ENCODE peak calls at places on chromosomes 6 and 20, in seven cellular contexts. L is hepatocyte, B is neuronal stem cell, S is mesenchymal stem cell, G is SK-N-SH, C is astrocyte, J is HCT116. X is an unnamed sample.

GRCh38 chr6:5728726-5729434 is 277.8 kb downstream of the NRN1 start:
- DNase-seq in L (no peak), B (no peak), S (peak), G (no peak), C (peak), J (no peak), X (peak)

GRCh38 chr20:19701449-19701848 is 56.6 kb upstream of the RIN2 start:
- DNase-seq in L (no peak), B (no peak), S (no peak), G (no peak), C (no peak), J (no peak), X (no peak)

GRCh38 chr6:50600280-50600679 is 113.0 kb upstream of the TFAP2D start:
- DNase-seq in L (no peak), B (no peak), S (no peak), G (no peak), C (no peak), J (no peak), X (no peak)

GRCh38 chr6:322205-322930 is 30.1 kb downstream of the DUSP22 start:
- DNase-seq in L (no peak), B (no peak), S (no peak), G (no peak), C (no peak), J (no peak), X (no peak)

GRCh38 chr6:21829126-21829525 is 235.6 kb downstream of the SOX4 start:
- DNase-seq in L (no peak), B (no peak), S (no peak), G (no peak), C (no peak), J (no peak), X (no peak)

GRCh38 chr6:110408891-110409290 is 6.5 kb downstream of the DDO start:
- DNase-seq in L (no peak), B (no peak), S (no peak), G (peak), C (no peak), J (no peak), X (no peak)

GRCh38 chr20:43844778-43845614 is 69.7 kb upstream of the TOX2 start:
- DNase-seq in L (peak), B (no peak), S (peak), G (no peak), C (peak), J (peak), X (peak)

GRCh38 chr6:44084231-44085014 is 42.8 kb downstream of the MRPL14 start:
- DNase-seq in L (no peak), B (no peak), S (peak), G (no peak), C (no peak), J (peak), X (no peak)

GRCh38 chr6:153104220-153104619 is 26.9 kb downstream of the RGS17 start:
- DNase-seq in L (no peak), B (no peak), S (peak), G (no peak), C (peak), J (no peak), X (peak)

GRCh38 chr6:37389857-37390256 is 36.1 kb downstream of the RNF8 start:
- DNase-seq in L (no peak), B (no peak), S (no peak), G (no peak), C (no peak), J (no peak), X (no peak)

GRCh38 chr20:57536120-57536708 is 11.3 kb upstream of the CTCFL start:
- DNase-seq in L (no peak), B (no peak), S (no peak), G (no peak), C (no peak), J (no peak), X (no peak)

GRCh38 chr6:43572015-43572414 is 3.8 kb downstream of the XPO5 start:
- DNase-seq in L (no peak), B (no peak), S (no peak), G (no peak), C (no peak), J (no peak), X (no peak)

GRCh38 chr20:32535316-32535952 is 49.7 kb downstream of the NOL4L start:
- DNase-seq in L (no peak), B (no peak), S (no peak), G (no peak), C (no peak), J (no peak), X (no peak)

GRCh38 chr20:23461180-23461579 is 8.5 kb upstream of the CST11 start:
- DNase-seq in L (no peak), B (no peak), S (no peak), G (no peak), C (no peak), J (no peak), X (no peak)

GRCh38 chr6:41088451-41088850 is 15.7 kb downstream of the NFYA start:
- DNase-seq in L (no peak), B (no peak), S (no peak), G (no peak), C (peak), J (no peak), X (no peak)

GRCh38 chr20:50930139-50931047 is 844 bp downstream of the ADNP start:
- DNase-seq in L (peak), B (peak), S (no peak), G (peak), C (no peak), J (no peak), X (peak)
- H2AFZ ChIP-seq in L (no peak), B (no peak), S (peak), G (no peak), C (no peak), J (no peak), X (no peak)

GRCh38 chr6:118770835-118771234 is 119.4 kb upstream of the CEP85L start:
- DNase-seq in L (no peak), B (no peak), S (no peak), G (no peak), C (no peak), J (no peak), X (no peak)

GRCh38 chr6:118770112-118770788 is 118.9 kb upstream of the CEP85L start:
- DNase-seq in L (no peak), B (no peak), S (no peak), G (peak), C (no peak), J (no peak), X (no peak)

GRCh38 chr6:118771253-118771652 is 119.9 kb upstream of the CEP85L start:
- DNase-seq in L (no peak), B (no peak), S (no peak), G (no peak), C (no peak), J (no peak), X (no peak)

GRCh38 chr6:118768441-118768840 is 117.0 kb upstream of the CEP85L start:
- DNase-seq in L (no peak), B (no peak), S (no peak), G (no peak), C (no peak), J (no peak), X (no peak)

GRCh38 chr6:118768904-118769325 is 117.5 kb upstream of the CEP85L start:
- DNase-seq in L (no peak), B (no peak), S (no peak), G (no peak), C (no peak), J (no peak), X (no peak)
- H2AFZ ChIP-seq in L (no peak), B (peak), S (no peak), G (no peak), C (no peak), J (no peak), X (no peak)

DNA sequence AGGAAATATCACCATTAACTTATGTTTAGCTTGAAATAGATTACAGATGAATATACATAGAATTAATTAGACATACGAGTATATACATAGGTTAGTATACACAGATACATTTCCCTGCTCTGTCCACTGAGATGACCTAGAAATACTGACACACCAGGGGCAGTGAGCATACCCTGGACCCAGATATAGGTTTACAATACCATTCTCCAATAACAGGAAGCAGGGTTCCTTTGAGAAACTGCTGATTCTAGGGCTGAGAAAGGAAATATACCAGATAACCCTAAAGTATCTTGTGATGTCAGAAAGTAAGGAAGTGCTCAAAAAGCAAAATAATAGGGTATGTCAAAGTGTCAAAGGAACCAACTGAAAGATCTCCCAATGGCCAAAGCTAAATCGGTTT is 322.5 kb downstream of the HAO1 start:
- DNase-seq in L (no peak), B (no peak), S (no peak), G (no peak), C (no peak), J (no peak), X (no peak)
- H2AFZ ChIP-seq in L (no peak), B (no peak), S (no peak), G (no peak), C (no peak), J (no peak), X (no peak)

GRCh38 chr6:148494226-148494625 is 151.6 kb downstream of the SASH1 start:
- DNase-seq in L (no peak), B (no peak), S (no peak), G (no peak), C (no peak), J (no peak), X (peak)
- H2AFZ ChIP-seq in L (no peak), B (no peak), S (no peak), G (no peak), C (no peak), J (no peak), X (no peak)

DNA sequence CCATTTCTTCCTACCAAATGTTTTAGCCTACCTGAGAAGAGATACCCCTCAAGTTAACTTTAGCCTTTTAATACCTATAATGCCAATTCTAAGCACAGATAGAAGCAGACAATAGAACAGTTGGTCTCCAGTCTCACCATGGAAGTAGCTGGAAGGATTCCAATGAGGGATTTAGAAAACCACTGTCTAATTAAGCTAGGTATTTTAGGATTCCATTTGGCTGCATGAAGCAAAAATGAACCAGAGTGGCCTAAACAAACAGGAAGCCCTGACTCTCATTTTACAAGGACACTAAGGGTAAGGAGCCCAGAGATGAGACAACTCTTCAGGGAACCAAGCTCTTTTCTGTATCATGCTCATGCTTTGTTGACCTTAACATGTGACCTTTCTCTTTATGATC is 199.2 kb downstream of the ALDH8A1 start:
- DNase-seq in L (no peak), B (no peak), S (peak), G (no peak), C (peak), J (no peak), X (peak)
- H2AFZ ChIP-seq in L (no peak), B (no peak), S (no peak), G (no peak), C (no peak), J (no peak), X (no peak)

X was measured in GM23248.